ENCODE peak calls at places on chromosomes 3 and 15, in eight cellular contexts. P is CD8-positive, alpha-beta T cell; H is dorsolateral prefrontal cortex; L is stimulated activated CD8-positive, alpha-beta memory T cell treated with anti-CD3 and anti-CD28 coated beads, Interleukin-4, amount 100 ng/mL, for 24 hours; S is AG08396; A is endothelial cell; E is neural progenitor cell; G is upper lobe of right lung. U is an unnamed sample.
A peak's percentile ranks its signal among the peaks of the same experiment; 100 is the strongest.

GRCh38 chr3:32106929-32107362 is 526 bp downstream of the GPD1L start:
- DNase-seq in E (peak; percentile 24), H (no peak), S (peak; percentile 8), A (peak; percentile 18), G (peak; percentile 89), L (peak; percentile 4), P (no peak), U (peak; percentile 14)

GRCh38 chr3:22474706-22475470 is 723.9 kb upstream of the ZNF385D start:
- DNase-seq in S (no peak), P (no peak), E (no peak), L (no peak), A (no peak), G (no peak), H (no peak), U (no peak)

GRCh38 chr15:62472616-62473299 is 307.7 kb upstream of the C2CD4B start:
- DNase-seq in H (no peak), G (no peak), P (no peak), S (no peak), L (no peak), E (peak; percentile 31), A (peak; percentile 19), U (peak; percentile 50)

GRCh38 chr15:22226034-22226790 is 145.9 kb downstream of the OR4M2 start:
- DNase-seq in L (no peak), A (no peak), E (no peak), G (peak; percentile 55), P (no peak), S (no peak), H (no peak), U (no peak)

GRCh38 chr3:2765002-2765579 is 345.1 kb downstream of the IL5RA start:
- DNase-seq in S (no peak), G (no peak), E (peak; percentile 42), P (no peak), L (no peak), A (no peak), H (no peak), U (no peak)

GRCh38 chr3:131503328-131503650 is 518 bp upstream of the MRPL3 start:
- DNase-seq in A (no peak), G (no peak), S (no peak), P (no peak), L (no peak), H (no peak), E (no peak), U (no peak)

GRCh38 chr3:53146319-53146868 is 14.6 kb upstream of the PRKCD start:
- DNase-seq in E (no peak), S (no peak), G (no peak), L (no peak), A (no peak), P (no peak), H (no peak), U (no peak)

GRCh38 chr15:72559781-72560180 is 85.7 kb downstream of the ARIH1 start:
- DNase-seq in A (no peak), E (no peak), G (no peak), P (no peak), L (no peak), S (no peak), H (no peak), U (no peak)

GRCh38 chr15:74324714-74325113 is 42.7 kb downstream of the CYP11A1 start:
- DNase-seq in A (no peak), H (no peak), P (no peak), G (no peak), S (no peak), L (no peak), E (no peak), U (no peak)

GRCh38 chr15:74540135-74540760 is 772 bp upstream of the ARID3B start:
- DNase-seq in A (no peak), E (peak; percentile 33), H (no peak), P (no peak), G (no peak), S (no peak), L (no peak), U (no peak)

GRCh38 chr3:60674870-60675269 is 576.4 kb downstream of the FHIT start:
- DNase-seq in L (no peak), A (no peak), P (no peak), G (no peak), E (no peak), S (no peak), H (no peak), U (no peak)

GRCh38 chr15:59022188-59022587 is 34.7 kb downstream of the RNF111 start:
- DNase-seq in P (no peak), G (no peak), A (no peak), L (no peak), S (no peak), E (no peak), H (no peak), U (no peak)

GRCh38 chr3:147267431-147267830 is 138.9 kb downstream of the ZIC4 start:
- DNase-seq in G (no peak), S (no peak), E (no peak), H (no peak), P (no peak), L (no peak), A (no peak), U (no peak)

U was measured in HTR-8/SVneo.